ENCODE peak calls at places on chromosomes 2 and 18, in eight cellular contexts. One of them, this sample, is unnamed.
A peak's percentile ranks its signal among the peaks of the same experiment; 100 is the strongest.

GRCh38 chr2:25286025-25286400 is 55.7 kb downstream of the DNMT3A start:
- DNase-seq in MM.1S: no peak
- DNase-seq in lower lobe of right lung: peak; percentile 61
- DNase-seq in progenitor cell of endocrine pancreas: no peak
- DNase-seq in RWPE1: no peak
- DNase-seq in A549: no peak
- DNase-seq in heart left ventricle: no peak
- DNase-seq in fibroblast of lung: no peak
- DNase-seq in this sample: peak; percentile 75

GRCh38 chr18:58213931-58214431 is 170.0 kb downstream of the NEDD4L start:
- DNase-seq in MM.1S: no peak
- DNase-seq in lower lobe of right lung: no peak
- DNase-seq in progenitor cell of endocrine pancreas: no peak
- DNase-seq in RWPE1: no peak
- DNase-seq in A549: no peak
- DNase-seq in heart left ventricle: no peak
- DNase-seq in fibroblast of lung: peak; percentile 80
- DNase-seq in this sample: no peak

GRCh38 chr2:223797811-223798721 is 39.3 kb downstream of the AP1S3 start:
- DNase-seq in MM.1S: no peak
- DNase-seq in lower lobe of right lung: no peak
- DNase-seq in progenitor cell of endocrine pancreas: no peak
- DNase-seq in RWPE1: peak; percentile 40
- DNase-seq in A549: peak; percentile 14
- DNase-seq in heart left ventricle: no peak
- DNase-seq in fibroblast of lung: peak; percentile 81
- DNase-seq in this sample: peak; percentile 60

GRCh38 chr2:106858810-106859209 is 27.2 kb downstream of the ST6GAL2 start:
- DNase-seq in MM.1S: no peak
- DNase-seq in lower lobe of right lung: no peak
- DNase-seq in progenitor cell of endocrine pancreas: no peak
- DNase-seq in RWPE1: no peak
- DNase-seq in A549: no peak
- DNase-seq in heart left ventricle: no peak
- DNase-seq in fibroblast of lung: no peak
- DNase-seq in this sample: no peak

GRCh38 chr18:57819671-57820460 is 16.8 kb upstream of the ATP8B1 start:
- DNase-seq in MM.1S: no peak
- DNase-seq in lower lobe of right lung: peak; percentile 63
- DNase-seq in progenitor cell of endocrine pancreas: no peak
- DNase-seq in RWPE1: peak; percentile 36
- DNase-seq in A549: peak; percentile 34
- DNase-seq in heart left ventricle: no peak
- DNase-seq in fibroblast of lung: peak; percentile 91
- DNase-seq in this sample: no peak

GRCh38 chr2:10495311-10495987 is 47.3 kb upstream of the ODC1 start:
- DNase-seq in MM.1S: no peak
- DNase-seq in lower lobe of right lung: no peak
- DNase-seq in progenitor cell of endocrine pancreas: no peak
- DNase-seq in RWPE1: no peak
- DNase-seq in A549: no peak
- DNase-seq in heart left ventricle: no peak
- DNase-seq in fibroblast of lung: no peak
- DNase-seq in this sample: no peak

GRCh38 chr2:120436460-120436739 is 90.5 kb downstream of the INHBB start:
- DNase-seq in MM.1S: no peak
- DNase-seq in lower lobe of right lung: no peak
- DNase-seq in progenitor cell of endocrine pancreas: no peak
- DNase-seq in RWPE1: no peak
- DNase-seq in A549: no peak
- DNase-seq in heart left ventricle: no peak
- DNase-seq in fibroblast of lung: no peak
- DNase-seq in this sample: no peak

GRCh38 chr2:229971298-229971790 is 49.0 kb downstream of the FBXO36 start:
- DNase-seq in MM.1S: no peak
- DNase-seq in lower lobe of right lung: no peak
- DNase-seq in progenitor cell of endocrine pancreas: no peak
- DNase-seq in RWPE1: no peak
- DNase-seq in A549: no peak
- DNase-seq in heart left ventricle: no peak
- DNase-seq in fibroblast of lung: no peak
- DNase-seq in this sample: no peak

GRCh38 chr18:2070636-2071035 is 500.7 kb downstream of the METTL4 start:
- DNase-seq in MM.1S: no peak
- DNase-seq in lower lobe of right lung: no peak
- DNase-seq in progenitor cell of endocrine pancreas: no peak
- DNase-seq in RWPE1: no peak
- DNase-seq in A549: no peak
- DNase-seq in heart left ventricle: no peak
- DNase-seq in fibroblast of lung: no peak
- DNase-seq in this sample: no peak

GRCh38 chr2:229270551-229271410 is at the start of gene PID1:
- DNase-seq in MM.1S: peak; percentile 36
- DNase-seq in lower lobe of right lung: peak; percentile 60
- DNase-seq in progenitor cell of endocrine pancreas: peak; percentile 14
- DNase-seq in RWPE1: peak; percentile 56
- DNase-seq in A549: peak; percentile 21
- DNase-seq in heart left ventricle: peak; percentile 68
- DNase-seq in fibroblast of lung: peak; percentile 71
- DNase-seq in this sample: no peak

GRCh38 chr2:139427164-139427563 is 647.0 kb upstream of the NXPH2 start:
- DNase-seq in MM.1S: no peak
- DNase-seq in lower lobe of right lung: no peak
- DNase-seq in progenitor cell of endocrine pancreas: no peak
- DNase-seq in RWPE1: no peak
- DNase-seq in A549: no peak
- DNase-seq in heart left ventricle: no peak
- DNase-seq in fibroblast of lung: no peak
- DNase-seq in this sample: no peak

GRCh38 chr18:10060469-10060782 is 146.6 kb downstream of the VAPA start:
- DNase-seq in MM.1S: no peak
- DNase-seq in lower lobe of right lung: no peak
- DNase-seq in progenitor cell of endocrine pancreas: no peak
- DNase-seq in RWPE1: no peak
- DNase-seq in A549: no peak
- DNase-seq in heart left ventricle: no peak
- DNase-seq in fibroblast of lung: no peak
- DNase-seq in this sample: no peak

GRCh38 chr2:218393750-218394290 is 5.8 kb upstream of the CTDSP1 start:
- DNase-seq in MM.1S: no peak
- DNase-seq in lower lobe of right lung: peak; percentile 63
- DNase-seq in progenitor cell of endocrine pancreas: no peak
- DNase-seq in RWPE1: no peak
- DNase-seq in A549: no peak
- DNase-seq in heart left ventricle: no peak
- DNase-seq in fibroblast of lung: no peak
- DNase-seq in this sample: no peak

GRCh38 chr18:2687390-2688001 is 32.0 kb downstream of the SMCHD1 start:
- DNase-seq in MM.1S: peak; percentile 41
- DNase-seq in lower lobe of right lung: no peak
- DNase-seq in progenitor cell of endocrine pancreas: no peak
- DNase-seq in RWPE1: no peak
- DNase-seq in A549: no peak
- DNase-seq in heart left ventricle: no peak
- DNase-seq in fibroblast of lung: no peak
- DNase-seq in this sample: peak; percentile 17

GRCh38 chr18:9673296-9674251 is 34.5 kb upstream of the RAB31 start:
- DNase-seq in MM.1S: peak; percentile 82
- DNase-seq in lower lobe of right lung: peak; percentile 75
- DNase-seq in progenitor cell of endocrine pancreas: no peak
- DNase-seq in RWPE1: peak; percentile 95
- DNase-seq in A549: peak; percentile 94
- DNase-seq in heart left ventricle: no peak
- DNase-seq in fibroblast of lung: peak; percentile 61
- DNase-seq in this sample: peak; percentile 86

GRCh38 chr2:27765621-27766286 is 5.8 kb upstream of the MRPL33 start:
- DNase-seq in MM.1S: no peak
- DNase-seq in lower lobe of right lung: peak; percentile 86
- DNase-seq in progenitor cell of endocrine pancreas: no peak
- DNase-seq in RWPE1: no peak
- DNase-seq in A549: no peak
- DNase-seq in heart left ventricle: peak; percentile 82
- DNase-seq in fibroblast of lung: peak; percentile 66
- DNase-seq in this sample: peak; percentile 41

GRCh38 chr2:174329157-174329715 is 5.5 kb upstream of the SP9 start:
- DNase-seq in MM.1S: no peak
- DNase-seq in lower lobe of right lung: no peak
- DNase-seq in progenitor cell of endocrine pancreas: no peak
- DNase-seq in RWPE1: no peak
- DNase-seq in A549: no peak
- DNase-seq in heart left ventricle: no peak
- DNase-seq in fibroblast of lung: no peak
- DNase-seq in this sample: no peak

GRCh38 chr2:100038019-100038418 is 104.4 kb downstream of the AFF3 start:
- DNase-seq in MM.1S: no peak
- DNase-seq in lower lobe of right lung: no peak
- DNase-seq in progenitor cell of endocrine pancreas: no peak
- DNase-seq in RWPE1: no peak
- DNase-seq in A549: no peak
- DNase-seq in heart left ventricle: no peak
- DNase-seq in fibroblast of lung: no peak
- DNase-seq in this sample: no peak

GRCh38 chr18:68024716-68025115 is 508.2 kb upstream of the DSEL start:
- DNase-seq in MM.1S: no peak
- DNase-seq in lower lobe of right lung: no peak
- DNase-seq in progenitor cell of endocrine pancreas: no peak
- DNase-seq in RWPE1: no peak
- DNase-seq in A549: no peak
- DNase-seq in heart left ventricle: no peak
- DNase-seq in fibroblast of lung: no peak
- DNase-seq in this sample: no peak

GRCh38 chr18:39751161-39751560 is 2185.6 kb upstream of the CELF4 start:
- DNase-seq in MM.1S: no peak
- DNase-seq in lower lobe of right lung: no peak
- DNase-seq in progenitor cell of endocrine pancreas: no peak
- DNase-seq in RWPE1: no peak
- DNase-seq in A549: no peak
- DNase-seq in heart left ventricle: no peak
- DNase-seq in fibroblast of lung: peak; percentile 48
- DNase-seq in this sample: no peak

GRCh38 chr2:95336408-95336807 is 39.3 kb downstream of the KCNIP3 start:
- DNase-seq in MM.1S: no peak
- DNase-seq in lower lobe of right lung: no peak
- DNase-seq in progenitor cell of endocrine pancreas: no peak
- DNase-seq in RWPE1: no peak
- DNase-seq in A549: no peak
- DNase-seq in heart left ventricle: no peak
- DNase-seq in fibroblast of lung: no peak
- DNase-seq in this sample: no peak

GRCh38 chr2:61042807-61043206 is 22.9 kb upstream of the SANBR start:
- DNase-seq in MM.1S: no peak
- DNase-seq in lower lobe of right lung: no peak
- DNase-seq in progenitor cell of endocrine pancreas: no peak
- DNase-seq in RWPE1: no peak
- DNase-seq in A549: no peak
- DNase-seq in heart left ventricle: no peak
- DNase-seq in fibroblast of lung: no peak
- DNase-seq in this sample: no peak

GRCh38 chr2:61045999-61046398 is 19.7 kb upstream of the SANBR start:
- DNase-seq in MM.1S: no peak
- DNase-seq in lower lobe of right lung: no peak
- DNase-seq in progenitor cell of endocrine pancreas: no peak
- DNase-seq in RWPE1: no peak
- DNase-seq in A549: no peak
- DNase-seq in heart left ventricle: no peak
- DNase-seq in fibroblast of lung: peak; percentile 3
- DNase-seq in this sample: no peak

GRCh38 chr2:61044596-61044995 is 21.1 kb upstream of the SANBR start:
- DNase-seq in MM.1S: no peak
- DNase-seq in lower lobe of right lung: no peak
- DNase-seq in progenitor cell of endocrine pancreas: no peak
- DNase-seq in RWPE1: no peak
- DNase-seq in A549: no peak
- DNase-seq in heart left ventricle: no peak
- DNase-seq in fibroblast of lung: no peak
- DNase-seq in this sample: no peak
- TF ChIP-seq CTCF in MM.1S: no peak
- TF ChIP-seq CTCF in lower lobe of right lung: no peak
- TF ChIP-seq CTCF in progenitor cell of endocrine pancreas: no peak
- TF ChIP-seq CTCF in RWPE1: no peak
- TF ChIP-seq CTCF in A549: no peak
- TF ChIP-seq CTCF in heart left ventricle: no peak
- TF ChIP-seq CTCF in fibroblast of lung: no peak
- TF ChIP-seq CTCF in this sample: no peak

DNA sequence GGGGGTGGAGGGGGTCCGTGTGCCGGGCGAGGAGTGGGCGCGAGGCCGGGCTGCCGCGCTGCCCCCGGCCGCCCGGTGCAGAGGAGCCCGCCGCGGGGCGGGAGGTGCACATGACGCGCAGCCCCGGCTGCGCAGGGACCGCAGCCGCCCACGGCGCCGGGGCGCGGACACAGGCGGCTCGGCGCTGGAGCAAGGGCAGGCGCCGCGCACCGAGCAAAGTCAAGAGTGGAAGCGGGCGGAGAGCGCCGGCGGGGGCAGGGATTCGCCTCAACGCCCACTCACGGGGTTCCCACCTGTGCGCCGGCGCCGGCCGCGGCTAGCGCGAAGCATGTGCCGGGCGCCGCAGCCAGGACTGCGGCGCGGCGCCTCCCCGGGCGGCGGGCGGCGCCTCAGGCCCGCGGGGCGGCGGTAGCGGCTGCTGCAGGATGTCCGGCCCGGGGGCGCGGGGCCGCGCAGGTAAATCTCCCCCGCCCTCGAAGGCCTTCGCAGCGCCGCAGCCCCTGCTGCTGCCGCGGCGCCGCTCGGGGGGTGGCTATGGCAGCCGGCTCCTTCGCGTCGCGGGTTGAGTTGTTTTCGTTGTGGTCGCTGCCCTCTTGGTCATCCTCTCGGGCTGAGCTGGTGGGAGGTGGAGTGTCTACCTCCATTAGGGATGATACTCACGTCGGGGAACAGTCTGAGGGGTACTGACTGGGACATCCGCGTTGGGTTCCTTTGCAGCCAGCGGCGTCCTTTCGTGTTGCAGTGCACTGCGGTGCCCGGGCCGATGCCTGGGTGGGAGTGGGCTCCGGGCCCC is 216.3 kb upstream of the DTNA start:
- DNase-seq in MM.1S: peak; percentile 68
- DNase-seq in lower lobe of right lung: peak; percentile 52
- DNase-seq in progenitor cell of endocrine pancreas: peak; percentile 29
- DNase-seq in RWPE1: no peak
- DNase-seq in A549: no peak
- DNase-seq in heart left ventricle: peak; percentile 58
- DNase-seq in fibroblast of lung: peak; percentile 42
- DNase-seq in this sample: peak; percentile 66
- TF ChIP-seq CTCF in MM.1S: no peak
- TF ChIP-seq CTCF in lower lobe of right lung: no peak
- TF ChIP-seq CTCF in progenitor cell of endocrine pancreas: no peak
- TF ChIP-seq CTCF in RWPE1: no peak
- TF ChIP-seq CTCF in A549: no peak
- TF ChIP-seq CTCF in heart left ventricle: peak; percentile 13
- TF ChIP-seq CTCF in fibroblast of lung: no peak
- TF ChIP-seq CTCF in this sample: no peak

GRCh38 chr2:20062615-20063545 is 11.5 kb upstream of the LAPTM4A start:
- DNase-seq in MM.1S: no peak
- DNase-seq in lower lobe of right lung: no peak
- DNase-seq in progenitor cell of endocrine pancreas: no peak
- DNase-seq in RWPE1: no peak
- DNase-seq in A549: no peak
- DNase-seq in heart left ventricle: no peak
- DNase-seq in fibroblast of lung: peak; percentile 96
- DNase-seq in this sample: no peak
- TF ChIP-seq CTCF in MM.1S: no peak
- TF ChIP-seq CTCF in lower lobe of right lung: no peak
- TF ChIP-seq CTCF in progenitor cell of endocrine pancreas: no peak
- TF ChIP-seq CTCF in RWPE1: no peak
- TF ChIP-seq CTCF in A549: no peak
- TF ChIP-seq CTCF in heart left ventricle: no peak
- TF ChIP-seq CTCF in fibroblast of lung: peak; percentile 12
- TF ChIP-seq CTCF in this sample: no peak

GRCh38 chr2:68487773-68488355 is 20.5 kb downstream of the APLF start:
- DNase-seq in MM.1S: peak; percentile 52
- DNase-seq in lower lobe of right lung: no peak
- DNase-seq in progenitor cell of endocrine pancreas: no peak
- DNase-seq in RWPE1: peak; percentile 27
- DNase-seq in A549: peak; percentile 21
- DNase-seq in heart left ventricle: no peak
- DNase-seq in fibroblast of lung: peak; percentile 32
- DNase-seq in this sample: peak; percentile 29
- TF ChIP-seq CTCF in MM.1S: peak; percentile 56
- TF ChIP-seq CTCF in lower lobe of right lung: peak; percentile 62
- TF ChIP-seq CTCF in progenitor cell of endocrine pancreas: peak; percentile 56
- TF ChIP-seq CTCF in RWPE1: peak; percentile 66
- TF ChIP-seq CTCF in A549: peak; percentile 71
- TF ChIP-seq CTCF in heart left ventricle: peak; percentile 54
- TF ChIP-seq CTCF in fibroblast of lung: no peak
- TF ChIP-seq CTCF in this sample: no peak

This sample was measured in GM20000.